ENCODE peak calls at places on chromosomes 3 and 15, in ten cellular contexts. C is NCI-H1105, P is neural crest cell, U is NT2/D1, T is left ventricle myocardium superior, N is mesenteric fat pad, O is NCI-H526 treated with DMSO at 0.1 percent for 48 hours, I is NCI-H748 treated with DMSO at 0.1 percent for 48 hours, J is NAMALWA, E is M059J. V is an unnamed sample.

GRCh38 chr15:79779739-79780138 is 117.1 kb downstream of the MTHFS start:
- DNase-seq in C (no peak), T (no peak), I (no peak), O (no peak), P (no peak), E (no peak), N (no peak), U (no peak), J (no peak), V (no peak)

GRCh38 chr3:149813367-149814281 is 609 bp downstream of the RNF13 start:
- DNase-seq in T (no peak), C (peak), P (no peak), O (peak), E (peak), U (peak), I (no peak), J (peak), N (no peak), V (peak)

GRCh38 chr15:70643783-70644125 is 119.6 kb downstream of the UACA start:
- DNase-seq in J (no peak), I (no peak), N (no peak), T (no peak), O (no peak), P (no peak), C (no peak), E (peak), U (no peak), V (no peak)

GRCh38 chr3:171809513-171810277 is 588 bp downstream of the PLD1 start:
- DNase-seq in T (peak), E (peak), N (no peak), C (peak), I (no peak), O (peak), J (no peak), P (no peak), U (no peak), V (no peak)

GRCh38 chr15:101328001-101328400 is 33.0 kb upstream of the SNRPA1 start:
- DNase-seq in O (no peak), N (no peak), C (no peak), P (no peak), I (no peak), T (no peak), U (no peak), E (no peak), J (no peak), V (no peak)

GRCh38 chr15:101013151-101013550 is 94.0 kb downstream of the LRRK1 start:
- DNase-seq in N (peak), T (no peak), I (no peak), U (no peak), O (no peak), C (no peak), E (no peak), P (no peak), J (no peak), V (no peak)

GRCh38 chr3:196726788-196727675 is 12.6 kb upstream of the PAK2 start:
- DNase-seq in O (no peak), T (no peak), P (no peak), N (no peak), C (no peak), I (no peak), U (no peak), E (peak), J (no peak), V (no peak)

GRCh38 chr3:131730581-131730980 is 227.8 kb upstream of the MRPL3 start:
- DNase-seq in T (no peak), P (no peak), E (no peak), J (no peak), N (no peak), C (no peak), I (no peak), O (no peak), U (no peak), V (no peak)

GRCh38 chr3:14452676-14453367 is 50.4 kb downstream of the SLC6A6 start:
- DNase-seq in J (no peak), O (no peak), U (no peak), N (peak), T (peak), C (peak), P (no peak), E (peak), I (peak), V (no peak)

GRCh38 chr15:79977431-79977940 is 6.5 kb upstream of the BCL2A1 start:
- DNase-seq in P (no peak), J (peak), N (no peak), T (no peak), E (peak), U (no peak), I (no peak), C (no peak), O (no peak), V (no peak)

GRCh38 chr3:32195995-32196540 is 42.4 kb upstream of the CMTM8 start:
- DNase-seq in C (peak), O (no peak), T (no peak), J (no peak), E (no peak), P (no peak), U (no peak), N (no peak), I (peak), V (no peak)

GRCh38 chr3:136937886-136938285 is 19.9 kb upstream of the IL20RB start:
- DNase-seq in E (peak), N (no peak), T (no peak), U (no peak), P (no peak), C (no peak), I (no peak), J (no peak), O (no peak), V (no peak)

GRCh38 chr3:194985031-194985578 is 285.9 kb downstream of the XXYLT1 start:
- DNase-seq in T (peak), P (peak), E (peak), C (no peak), N (no peak), U (no peak), I (no peak), O (peak), J (no peak), V (peak)

GRCh38 chr15:40448354-40448753 is 7.6 kb downstream of the BAHD1 start:
- DNase-seq in C (no peak), P (no peak), E (no peak), J (no peak), N (no peak), I (no peak), T (no peak), O (no peak), U (no peak), V (no peak)

GRCh38 chr15:65204236-65204930 is 6.9 kb downstream of the CILP start:
- DNase-seq in E (no peak), T (no peak), C (no peak), J (no peak), U (no peak), P (no peak), I (no peak), O (no peak), N (peak), V (no peak)

GRCh38 chr3:134847349-134847748 is 52.3 kb downstream of the EPHB1 start:
- DNase-seq in U (no peak), O (no peak), E (no peak), T (no peak), I (no peak), N (no peak), J (no peak), P (no peak), C (no peak), V (no peak)

GRCh38 chr15:88745696-88746095 is 57.5 kb upstream of the ACAN start:
- DNase-seq in T (no peak), J (no peak), O (no peak), P (no peak), U (no peak), C (no peak), N (no peak), I (no peak), E (peak), V (no peak)

GRCh38 chr3:42552830-42553229 is 28.9 kb downstream of the SEC22C start:
- DNase-seq in P (no peak), U (no peak), N (no peak), I (no peak), O (no peak), J (no peak), E (no peak), C (no peak), T (no peak), V (no peak)

GRCh38 chr3:10910367-10910766 is 82.2 kb upstream of the SLC6A1 start:
- DNase-seq in E (no peak), T (no peak), P (no peak), O (no peak), C (no peak), J (no peak), U (no peak), N (no peak), I (no peak), V (no peak)

GRCh38 chr3:5563537-5564277 is 376.2 kb downstream of the EDEM1 start:
- DNase-seq in O (no peak), I (no peak), P (no peak), C (no peak), N (no peak), T (no peak), J (no peak), E (no peak), U (no peak), V (no peak)

GRCh38 chr3:8767667-8768363 is 1.6 kb downstream of the OXTR start:
- DNase-seq in I (peak), P (no peak), C (peak), N (no peak), U (no peak), E (no peak), O (peak), J (no peak), T (peak), V (peak)

GRCh38 chr3:30768703-30769550 is 125.5 kb downstream of the GADL1 start:
- DNase-seq in N (no peak), E (peak), P (peak), T (peak), J (peak), C (peak), O (peak), I (peak), U (peak), V (peak)

GRCh38 chr3:30473374-30474051 is 132.9 kb upstream of the TGFBR2 start:
- DNase-seq in I (no peak), P (no peak), E (no peak), J (no peak), O (no peak), T (no peak), U (no peak), N (no peak), C (no peak), V (no peak)

GRCh38 chr3:196712514-196713413 is 587 bp downstream of the PIGX start:
- DNase-seq in I (no peak), E (peak), U (peak), P (no peak), O (peak), T (peak), C (peak), J (peak), N (peak), V (no peak)

GRCh38 chr3:10240799-10241198 is 7.5 kb upstream of the TATDN2 start:
- DNase-seq in I (no peak), P (no peak), J (no peak), E (no peak), C (no peak), O (no peak), T (no peak), N (no peak), U (no peak), V (no peak)

GRCh38 chr3:57544181-57545125 is at the start of gene DNAH12:
- DNase-seq in U (peak), I (peak), P (peak), N (no peak), J (peak), O (peak), T (no peak), E (peak), C (peak), V (no peak)

GRCh38 chr3:58388550-58389061 is 45.0 kb downstream of the PDHB start:
- DNase-seq in I (no peak), T (no peak), J (no peak), P (no peak), U (no peak), C (no peak), N (no peak), O (no peak), E (peak), V (peak)

GRCh38 chr3:24725514-24726255 is 231.0 kb upstream of the THRB start:
- DNase-seq in N (no peak), C (no peak), U (no peak), P (no peak), E (peak), O (no peak), J (no peak), T (no peak), I (no peak), V (no peak)

GRCh38 chr3:79056498-79056897 is 711.3 kb downstream of the ROBO1 start:
- DNase-seq in J (no peak), O (no peak), C (no peak), N (no peak), T (no peak), E (no peak), P (no peak), U (no peak), I (no peak), V (peak)